ENCODE peak calls at places on chromosome 13, in ten cellular contexts. X, R, U, B, Y, M, E, G, C and H are unnamed samples.

GRCh38 chr13:31060655-31061054 is 101.0 kb downstream of the HSPH1 start:
- DNase-seq in X (no peak), R (no peak), U (no peak), B (no peak), Y (no peak), M (no peak), E (no peak), G (no peak), C (no peak), H (no peak)

GRCh38 chr13:32150794-32151193 is 119.2 kb downstream of the FRY start:
- DNase-seq in X (no peak), R (no peak), U (peak), B (no peak), Y (peak), M (no peak), E (no peak), G (no peak), C (no peak), H (no peak)

GRCh38 chr13:25462301-25463125 is 90.7 kb downstream of the ATP8A2 start:
- DNase-seq in X (no peak), R (no peak), U (no peak), B (no peak), Y (no peak), M (no peak), E (no peak), G (no peak), C (no peak), H (no peak)

GRCh38 chr13:48199404-48199991 is 33.5 kb upstream of the ITM2B start:
- DNase-seq in X (peak), R (no peak), U (no peak), B (no peak), Y (no peak), M (no peak), E (no peak), G (no peak), C (no peak), H (no peak)

GRCh38 chr13:110826861-110827672 is 87.8 kb downstream of the ANKRD10 start:
- DNase-seq in X (no peak), R (no peak), U (no peak), B (no peak), Y (no peak), M (no peak), E (no peak), G (no peak), C (no peak), H (no peak)

GRCh38 chr13:67518785-67519184 is 288.6 kb upstream of the PCDH9 start:
- DNase-seq in X (peak), R (no peak), U (no peak), B (no peak), Y (no peak), M (no peak), E (no peak), G (no peak), C (no peak), H (no peak)

GRCh38 chr13:43377149-43377548 is 353.8 kb downstream of the DNAJC15 start:
- DNase-seq in X (peak), R (no peak), U (peak), B (no peak), Y (peak), M (no peak), E (no peak), G (no peak), C (no peak), H (no peak)

GRCh38 chr13:102561933-102562332 is 34.9 kb upstream of the TPP2 start:
- DNase-seq in X (no peak), R (no peak), U (no peak), B (no peak), Y (no peak), M (no peak), E (no peak), G (no peak), C (no peak), H (no peak)

GRCh38 chr13:91805605-91806004 is 407.2 kb downstream of the GPC5 start:
- DNase-seq in X (peak), R (no peak), U (no peak), B (no peak), Y (no peak), M (no peak), E (no peak), G (no peak), C (peak), H (no peak)

GRCh38 chr13:108961542-108962125 is 332.2 kb downstream of the MYO16 start:
- DNase-seq in X (peak), R (peak), U (no peak), B (no peak), Y (peak), M (no peak), E (peak), G (peak), C (peak), H (no peak)